ENCODE peak calls at places on chromosomes 4 and X, in eight cellular contexts. I, H, L, T, Y, U, N and G are unnamed samples.

GRCh38 chrX:30301977-30302376 is 7.2 kb downstream of the NR0B1 start:
- DNase-seq in U (no peak), N (no peak), L (no peak), Y (no peak), T (no peak), H (peak), I (no peak), G (peak)

GRCh38 chr4:162274354-162274753 is 110.6 kb upstream of the FSTL5 start:
- DNase-seq in U (no peak), T (no peak), I (no peak), H (no peak), N (no peak), L (no peak), Y (peak), G (no peak)

GRCh38 chr4:185469539-185470154 is 1.9 kb downstream of the CCDC110 start:
- DNase-seq in Y (no peak), T (no peak), N (no peak), U (no peak), I (no peak), H (peak), L (no peak), G (peak)

GRCh38 chr4:98363431-98363830 is 102.2 kb downstream of the RAP1GDS1 start:
- DNase-seq in L (no peak), N (no peak), U (no peak), T (no peak), Y (no peak), I (no peak), H (no peak), G (no peak)

GRCh38 chr4:48780867-48781219 is 764 bp upstream of the FRYL start:
- DNase-seq in U (peak), T (no peak), H (peak), N (no peak), Y (no peak), L (no peak), I (no peak), G (no peak)

GRCh38 chr4:3615386-3616286 is 83.4 kb upstream of the LRPAP1 start:
- DNase-seq in H (no peak), L (no peak), Y (no peak), U (no peak), N (no peak), T (no peak), I (no peak), G (no peak)

GRCh38 chrX:27890611-27891010 is 82.8 kb downstream of the MAGEB10 start:
- DNase-seq in U (no peak), L (no peak), N (no peak), T (peak), I (no peak), H (no peak), Y (no peak), G (no peak)

GRCh38 chr4:183355405-183355804 is 33.2 kb upstream of the CLDN24 start:
- DNase-seq in H (no peak), L (no peak), N (no peak), Y (no peak), I (no peak), T (no peak), U (no peak), G (no peak)

GRCh38 chr4:102324725-102325124 is 20.6 kb downstream of the SLC39A8 start:
- DNase-seq in N (peak), L (no peak), H (no peak), I (no peak), Y (no peak), U (no peak), T (no peak), G (no peak)

GRCh38 chr4:84258905-84259830 is 239.9 kb downstream of the NKX6-1 start:
- DNase-seq in T (peak), L (no peak), I (no peak), U (no peak), N (no peak), Y (no peak), H (peak), G (no peak)

GRCh38 chrX:12790878-12791252 is 347 bp upstream of the PRPS2 start:
- DNase-seq in N (no peak), H (no peak), I (no peak), Y (no peak), U (no peak), T (no peak), L (peak), G (no peak)

GRCh38 chr4:42892413-42892812 is at the start of gene GRXCR1:
- DNase-seq in N (no peak), U (no peak), T (no peak), I (no peak), L (no peak), Y (no peak), H (no peak), G (no peak)

GRCh38 chr4:52037730-52038108 is 380 bp downstream of the SGCB start:
- DNase-seq in Y (peak), I (peak), H (peak), U (peak), L (no peak), N (no peak), T (no peak), G (no peak)

GRCh38 chr4:153314915-153315314 is 29.6 kb upstream of the MND1 start:
- DNase-seq in U (no peak), T (no peak), L (no peak), N (no peak), Y (no peak), H (no peak), I (no peak), G (no peak)

GRCh38 chrX:72020788-72021187 is 110.1 kb downstream of the NHSL2 start:
- DNase-seq in I (no peak), U (no peak), N (no peak), T (no peak), L (no peak), Y (no peak), H (peak), G (no peak)

GRCh38 chr4:6493668-6494304 is 21.4 kb upstream of the PPP2R2C start:
- DNase-seq in L (peak), T (no peak), I (no peak), Y (no peak), H (peak), N (no peak), U (no peak), G (peak)

GRCh38 chrX:29024813-29025342 is 437.6 kb downstream of the IL1RAPL1 start:
- DNase-seq in L (no peak), I (no peak), H (no peak), U (no peak), N (no peak), Y (no peak), T (no peak), G (no peak)

GRCh38 chr4:183798249-183798920 is 106.7 kb upstream of the STOX2 start:
- DNase-seq in N (no peak), T (no peak), I (no peak), L (no peak), H (peak), U (no peak), Y (no peak), G (peak)

GRCh38 chr4:128861856-128862518 is 52.5 kb downstream of the JADE1 start:
- DNase-seq in T (no peak), Y (no peak), N (no peak), L (no peak), U (no peak), H (no peak), I (no peak), G (no peak)

GRCh38 chr4:101818362-101818761 is 27.8 kb downstream of the BANK1 start:
- DNase-seq in U (no peak), L (no peak), I (no peak), H (no peak), Y (no peak), T (no peak), N (no peak), G (no peak)

GRCh38 chr4:148431401-148431800 is 10.8 kb downstream of the NR3C2 start:
- DNase-seq in L (no peak), H (no peak), I (no peak), T (no peak), U (no peak), Y (no peak), N (no peak), G (no peak)

GRCh38 chr4:8278009-8278395 is 8.4 kb downstream of the HTRA3 start:
- DNase-seq in T (no peak), L (no peak), Y (no peak), U (no peak), N (no peak), H (no peak), I (no peak), G (no peak)

GRCh38 chr4:47612116-47613023 is 127.3 kb downstream of the ATP10D start:
- DNase-seq in N (no peak), U (no peak), T (no peak), L (no peak), H (no peak), Y (no peak), I (no peak), G (no peak)

GRCh38 chrX:155888139-155888538 is 7.0 kb downstream of the VAMP7 start:
- DNase-seq in N (no peak), U (no peak), T (peak), H (no peak), I (no peak), Y (no peak), L (no peak), G (no peak)

GRCh38 chr4:173910911-173911310 is 372.6 kb downstream of the FBXO8 start:
- DNase-seq in N (no peak), H (no peak), I (no peak), U (no peak), Y (no peak), L (no peak), T (no peak), G (no peak)

GRCh38 chr4:41569957-41570356 is 32.0 kb downstream of the LIMCH1 start:
- DNase-seq in I (no peak), N (no peak), T (no peak), L (no peak), U (peak), Y (peak), H (no peak), G (no peak)

GRCh38 chr4:113468165-113469022 is 293.1 kb downstream of the CAMK2D start:
- DNase-seq in H (peak), N (peak), Y (peak), U (peak), T (peak), L (peak), I (peak), G (no peak)

GRCh38 chrX:51837926-51838325 is 55.5 kb upstream of the MAGED1 start:
- DNase-seq in U (peak), Y (no peak), L (no peak), N (peak), I (no peak), H (no peak), T (no peak), G (no peak)

GRCh38 chrX:555589-556220 is 74.9 kb upstream of the SHOX start:
- DNase-seq in T (no peak), N (no peak), L (no peak), H (no peak), I (no peak), U (no peak), Y (no peak), G (no peak)

GRCh38 chrX:66200050-66200664 is 36.1 kb downstream of the HEPH start:
- DNase-seq in H (no peak), Y (no peak), U (no peak), T (no peak), N (no peak), L (no peak), I (no peak), G (no peak)

GRCh38 chr4:5683566-5683965 is 24.8 kb downstream of the EVC2 start:
- DNase-seq in L (peak), U (no peak), N (no peak), I (no peak), H (no peak), Y (no peak), T (no peak), G (no peak)

GRCh38 chr4:1360423-1361283 is 13.6 kb downstream of the UVSSA start:
- DNase-seq in N (no peak), U (peak), T (no peak), L (no peak), I (no peak), H (no peak), Y (no peak), G (no peak)

GRCh38 chr4:79176351-79176750 is 149.5 kb downstream of the NAA11 start:
- DNase-seq in H (no peak), Y (no peak), T (no peak), N (no peak), U (no peak), I (no peak), L (no peak), G (no peak)

GRCh38 chr4:173935622-173936405 is 347.7 kb downstream of the FBXO8 start:
- DNase-seq in L (no peak), U (no peak), N (no peak), Y (no peak), T (no peak), H (no peak), I (no peak), G (no peak)

GRCh38 chrX:130829526-130830515 is 73.2 kb downstream of the ENOX2 start:
- DNase-seq in N (no peak), U (no peak), Y (no peak), I (no peak), L (no peak), H (no peak), T (no peak), G (no peak)

GRCh38 chr4:8649631-8650261 is 57.2 kb downstream of the CPZ start:
- DNase-seq in U (no peak), T (no peak), H (peak), N (no peak), Y (peak), I (no peak), L (peak), G (no peak)

GRCh38 chr4:30865676-30866075 is 145.5 kb downstream of the PCDH7 start:
- DNase-seq in U (no peak), L (no peak), I (no peak), H (no peak), Y (no peak), N (no peak), T (no peak), G (no peak)

GRCh38 chr4:95155759-95156451 is 392.9 kb downstream of the UNC5C start:
- DNase-seq in T (peak), I (no peak), N (no peak), L (no peak), H (no peak), Y (no peak), U (no peak), G (no peak)
- TF ChIP-seq CTCF in T (peak), I (peak), N (peak), L (no peak), H (peak), Y (peak), U (peak), G (peak)

GRCh38 chr4:176534566-176534965 is 214.8 kb downstream of the SPCS3 start:
- DNase-seq in T (no peak), Y (no peak), N (peak), I (no peak), H (no peak), U (no peak), L (no peak), G (no peak)
- TF ChIP-seq CTCF in T (no peak), Y (no peak), N (no peak), I (no peak), H (no peak), U (no peak), L (no peak), G (no peak)

DNA sequence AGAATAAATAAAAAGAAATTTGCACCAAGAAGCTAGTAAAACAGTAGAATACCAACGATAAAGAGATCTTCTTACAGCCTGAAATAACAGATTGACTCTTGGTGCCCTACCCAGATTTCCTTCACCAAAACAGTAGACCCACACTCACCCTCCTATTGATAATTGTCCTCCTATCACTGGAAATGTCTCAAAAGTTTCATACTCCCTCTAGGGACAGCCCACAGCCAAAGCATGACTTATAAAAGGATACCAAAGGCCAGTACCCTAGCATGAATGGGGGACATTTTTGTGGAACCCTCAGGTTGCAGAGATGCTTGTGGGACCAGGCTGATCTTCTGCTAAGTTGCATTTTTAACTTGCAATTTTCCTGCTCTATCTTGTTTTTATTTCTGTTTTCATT is 104.1 kb downstream of the INPP4B start:
- DNase-seq in T (no peak), Y (no peak), I (no peak), U (no peak), H (no peak), N (no peak), L (no peak), G (no peak)
- TF ChIP-seq CTCF in T (peak), Y (no peak), I (no peak), U (no peak), H (peak), N (no peak), L (no peak), G (no peak)

GRCh38 chr4:19945979-19946380 is 305.7 kb upstream of the SLIT2 start:
- DNase-seq in H (no peak), I (no peak), Y (no peak), N (peak), U (no peak), T (peak), L (no peak), G (no peak)

GRCh38 chr4:19944251-19944650 is 307.5 kb upstream of the SLIT2 start:
- DNase-seq in L (no peak), Y (no peak), T (no peak), N (no peak), U (no peak), I (no peak), H (no peak), G (no peak)

GRCh38 chr4:19945501-19945900 is 306.2 kb upstream of the SLIT2 start:
- DNase-seq in N (no peak), I (no peak), H (no peak), U (no peak), Y (no peak), T (no peak), L (no peak), G (no peak)

GRCh38 chr4:19944806-19945205 is 306.9 kb upstream of the SLIT2 start:
- DNase-seq in T (no peak), L (no peak), H (peak), N (no peak), I (no peak), Y (no peak), U (no peak), G (no peak)

DNA sequence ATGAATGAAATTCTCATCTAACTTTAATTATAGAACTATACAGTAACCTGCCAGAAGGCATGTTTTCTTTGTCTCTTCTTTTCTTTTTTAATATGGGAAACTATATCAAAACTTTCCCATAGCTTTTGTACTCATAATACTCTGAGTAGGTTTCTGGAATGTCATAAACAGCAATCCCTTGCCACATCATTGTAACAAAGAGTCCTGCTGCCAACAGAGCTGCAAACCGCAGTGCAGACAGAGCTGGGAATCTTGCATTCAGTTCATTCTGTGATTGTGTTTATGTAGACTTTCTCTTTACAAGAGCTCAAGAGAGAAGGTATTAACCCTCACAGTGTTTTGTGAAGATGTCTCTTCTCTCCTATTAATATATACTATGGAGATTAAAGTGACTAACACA is 304.4 kb upstream of the SLIT2 start:
- DNase-seq in T (no peak), U (no peak), H (no peak), N (peak), Y (no peak), L (no peak), I (no peak), G (no peak)
- TF ChIP-seq CTCF in T (no peak), U (no peak), H (no peak), N (no peak), Y (no peak), L (no peak), I (no peak), G (no peak)

DNA sequence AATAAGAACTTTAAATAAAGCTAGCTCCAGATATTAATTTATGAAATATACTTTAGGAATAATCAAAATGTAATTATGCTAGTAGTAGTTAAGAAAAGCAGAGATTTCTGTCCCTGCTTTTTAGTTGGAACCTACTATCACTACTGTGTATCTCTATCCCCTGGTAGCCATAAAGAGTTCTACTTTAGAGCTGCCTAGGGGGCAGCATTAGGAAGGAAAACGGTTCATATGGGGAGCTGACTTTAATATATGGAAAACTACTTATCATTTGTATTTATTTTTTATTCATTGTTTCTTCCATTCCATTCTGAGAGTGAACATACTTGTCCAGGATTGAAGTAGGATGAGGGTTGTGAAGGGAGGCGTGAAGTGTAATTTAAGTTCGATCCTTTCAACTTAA is 40.9 kb downstream of the CPEB2 start:
- DNase-seq in Y (no peak), L (no peak), N (no peak), T (peak), H (no peak), I (no peak), U (no peak), G (no peak)
- TF ChIP-seq CTCF in Y (no peak), L (no peak), N (no peak), T (peak), H (peak), I (peak), U (no peak), G (no peak)

GRCh38 chrX:17242470-17242869 is 132.5 kb upstream of the NHS start:
- DNase-seq in T (peak), L (no peak), H (peak), I (no peak), U (no peak), Y (peak), N (peak), G (peak)

DNA sequence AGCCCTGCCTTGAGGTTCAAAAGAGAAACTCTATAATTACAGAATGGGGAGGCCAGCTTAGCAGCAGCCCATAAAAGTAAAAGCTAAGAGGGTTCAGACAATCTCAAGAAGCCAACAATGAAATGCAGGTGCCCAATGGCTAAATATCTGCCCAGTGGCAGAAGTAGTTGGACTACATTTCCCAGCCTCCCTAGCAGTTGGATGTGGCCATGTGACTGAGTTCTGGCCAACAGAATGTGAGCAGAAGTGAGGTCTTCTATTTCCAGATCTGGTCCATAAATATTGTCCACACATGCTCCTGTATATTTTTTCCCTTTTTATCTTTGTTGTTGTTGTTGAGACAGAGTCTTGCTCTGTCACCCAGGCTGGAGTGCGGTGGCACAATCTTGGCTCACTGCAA is 127.9 kb upstream of the NHS start:
- DNase-seq in I (no peak), Y (no peak), H (no peak), T (no peak), U (no peak), L (no peak), N (no peak), G (no peak)
- TF ChIP-seq CTCF in I (no peak), Y (no peak), H (no peak), T (no peak), U (no peak), L (no peak), N (no peak), G (no peak)